ENCODE peak calls at places on chromosomes 4 and X, in ten cellular contexts. Y is coronary artery; X is astrocyte of the spinal cord; C is A549; P is cardiac fibroblast; H is fibroblast of lung; R is retinal pigment epithelial cell; A is sigmoid colon; S is OCI-LY7; D is CD8-positive, alpha-beta T cell. K is an unnamed sample.

GRCh38 chr4:139950568-139950967 is 203.4 kb downstream of the MAML3 start:
- DNase-seq in Y (no peak), X (peak), C (no peak), P (peak), H (no peak), R (no peak), A (no peak), S (no peak), D (no peak), K (peak)

GRCh38 chr4:39486221-39486804 is 27.5 kb downstream of the LIAS start:
- DNase-seq in Y (no peak), X (no peak), C (no peak), P (no peak), H (no peak), R (no peak), A (no peak), S (no peak), D (no peak), K (no peak)

GRCh38 chr4:112213091-112213490 is 18.5 kb upstream of the AP1AR start:
- DNase-seq in Y (no peak), X (no peak), C (no peak), P (no peak), H (no peak), R (no peak), A (no peak), S (peak), D (no peak), K (peak)

GRCh38 chr4:2296621-2297601 is 35.0 kb upstream of the MXD4 start:
- DNase-seq in Y (no peak), X (no peak), C (no peak), P (no peak), H (no peak), R (no peak), A (peak), S (peak), D (no peak), K (no peak)

GRCh38 chr4:25368315-25368714 is 8.7 kb upstream of the ANAPC4 start:
- DNase-seq in Y (no peak), X (no peak), C (no peak), P (peak), H (no peak), R (no peak), A (no peak), S (no peak), D (no peak), K (no peak)

GRCh38 chrX:39293203-39293602 is 491.9 kb downstream of the MID1IP1 start:
- DNase-seq in Y (no peak), X (no peak), C (no peak), P (no peak), H (no peak), R (no peak), A (no peak), S (no peak), D (no peak), K (no peak)

GRCh38 chr4:153530284-153530995 is 64.3 kb downstream of the TMEM131L start:
- DNase-seq in Y (no peak), X (no peak), C (no peak), P (no peak), H (no peak), R (no peak), A (no peak), S (no peak), D (no peak), K (no peak)

GRCh38 chr4:172547724-172548123 is 620.9 kb upstream of the GALNT7 start:
- DNase-seq in Y (no peak), X (no peak), C (no peak), P (no peak), H (no peak), R (no peak), A (no peak), S (peak), D (no peak), K (no peak)

GRCh38 chr4:63620271-63620670 is 789.0 kb downstream of the TECRL start:
- DNase-seq in Y (no peak), X (no peak), C (no peak), P (no peak), H (no peak), R (no peak), A (no peak), S (no peak), D (no peak), K (no peak)

GRCh38 chr4:156191382-156191781 is 237.7 kb upstream of the CTSO start:
- DNase-seq in Y (no peak), X (no peak), C (no peak), P (no peak), H (no peak), R (no peak), A (no peak), S (no peak), D (no peak), K (no peak)

GRCh38 chr4:73019462-73020047 is 50.0 kb downstream of the COX18 start:
- DNase-seq in Y (no peak), X (peak), C (peak), P (peak), H (peak), R (no peak), A (no peak), S (peak), D (no peak), K (peak)

GRCh38 chrX:12997898-12998687 is 23.2 kb downstream of the TMSB4X start:
- DNase-seq in Y (no peak), X (no peak), C (no peak), P (no peak), H (no peak), R (no peak), A (no peak), S (no peak), D (no peak), K (no peak)

GRCh38 chr4:13285336-13285735 is 198.8 kb downstream of the RAB28 start:
- DNase-seq in Y (no peak), X (no peak), C (no peak), P (no peak), H (no peak), R (no peak), A (no peak), S (no peak), D (no peak), K (peak)

GRCh38 chrX:9438950-9439494 is 25.8 kb upstream of the TBL1X start:
- DNase-seq in Y (no peak), X (no peak), C (no peak), P (no peak), H (no peak), R (no peak), A (no peak), S (no peak), D (no peak), K (no peak)
- H3K4me3 ChIP-seq in Y (no peak), X (no peak), C (no peak), P (no peak), H (no peak), R (no peak), A (no peak), S (no peak), D (no peak), K (no peak)

GRCh38 chrX:129956765-129957164 is 25.7 kb upstream of the BCORL1 start:
- DNase-seq in Y (no peak), X (no peak), C (no peak), P (no peak), H (no peak), R (no peak), A (no peak), S (no peak), D (no peak), K (no peak)

GRCh38 chrX:129956145-129956544 is 26.3 kb upstream of the BCORL1 start:
- DNase-seq in Y (no peak), X (no peak), C (no peak), P (no peak), H (no peak), R (no peak), A (no peak), S (no peak), D (no peak), K (no peak)

GRCh38 chrX:129955682-129956081 is 26.8 kb upstream of the BCORL1 start:
- DNase-seq in Y (no peak), X (no peak), C (no peak), P (no peak), H (no peak), R (no peak), A (no peak), S (no peak), D (no peak), K (no peak)

GRCh38 chrX:129958814-129959492 is 23.5 kb upstream of the BCORL1 start:
- DNase-seq in Y (no peak), X (no peak), C (no peak), P (no peak), H (peak), R (no peak), A (no peak), S (no peak), D (no peak), K (no peak)

DNA sequence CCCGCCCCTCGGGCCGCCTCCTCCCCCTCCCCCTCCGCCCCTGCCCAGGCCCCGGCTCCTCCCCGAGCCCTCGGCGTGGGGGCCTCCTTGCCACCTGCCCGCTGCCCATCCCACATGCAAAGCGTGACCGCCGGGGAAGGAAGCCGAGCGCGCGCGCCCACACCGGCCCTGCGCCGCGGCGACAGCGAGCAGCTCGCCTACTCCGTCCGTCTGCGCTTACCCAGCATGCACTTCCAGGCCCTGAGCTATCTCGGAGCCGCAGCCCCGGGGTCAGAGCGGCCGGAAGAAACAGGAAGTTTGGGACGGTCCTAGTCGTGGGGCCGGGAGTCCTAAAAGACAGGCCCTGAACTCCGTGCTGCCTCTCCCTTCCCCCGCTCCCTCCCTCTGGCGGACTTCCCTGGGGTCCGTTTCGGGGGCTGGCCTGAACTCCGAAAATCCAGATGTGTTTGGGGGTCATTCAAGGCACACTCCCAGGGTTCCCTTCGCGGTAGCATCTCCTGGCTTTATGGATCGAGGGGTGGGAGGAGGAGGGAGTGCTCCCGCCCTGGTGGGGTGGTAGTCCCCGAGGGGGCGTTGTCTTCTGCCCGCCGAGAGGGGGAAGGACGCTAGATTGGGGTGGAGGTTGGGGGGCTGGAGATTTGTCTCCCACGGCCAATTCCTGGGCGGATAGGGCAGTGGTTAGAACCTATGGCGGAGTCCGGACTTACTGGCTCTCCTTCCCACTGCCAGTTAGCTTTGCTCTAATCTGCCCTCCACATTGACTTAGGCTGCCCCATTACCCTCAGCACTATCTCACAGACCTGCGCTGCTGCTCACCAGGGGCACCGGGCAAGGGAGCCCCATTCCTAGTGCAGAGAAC is 25.0 kb upstream of the BCORL1 start:
- DNase-seq in Y (no peak), X (peak), C (peak), P (peak), H (peak), R (no peak), A (peak), S (peak), D (peak), K (peak)
- TF ChIP-seq CTCF in Y (no peak), X (no peak), C (no peak), P (no peak), H (no peak), R (no peak), A (no peak), S (no peak), D (no peak), K (no peak)

DNA sequence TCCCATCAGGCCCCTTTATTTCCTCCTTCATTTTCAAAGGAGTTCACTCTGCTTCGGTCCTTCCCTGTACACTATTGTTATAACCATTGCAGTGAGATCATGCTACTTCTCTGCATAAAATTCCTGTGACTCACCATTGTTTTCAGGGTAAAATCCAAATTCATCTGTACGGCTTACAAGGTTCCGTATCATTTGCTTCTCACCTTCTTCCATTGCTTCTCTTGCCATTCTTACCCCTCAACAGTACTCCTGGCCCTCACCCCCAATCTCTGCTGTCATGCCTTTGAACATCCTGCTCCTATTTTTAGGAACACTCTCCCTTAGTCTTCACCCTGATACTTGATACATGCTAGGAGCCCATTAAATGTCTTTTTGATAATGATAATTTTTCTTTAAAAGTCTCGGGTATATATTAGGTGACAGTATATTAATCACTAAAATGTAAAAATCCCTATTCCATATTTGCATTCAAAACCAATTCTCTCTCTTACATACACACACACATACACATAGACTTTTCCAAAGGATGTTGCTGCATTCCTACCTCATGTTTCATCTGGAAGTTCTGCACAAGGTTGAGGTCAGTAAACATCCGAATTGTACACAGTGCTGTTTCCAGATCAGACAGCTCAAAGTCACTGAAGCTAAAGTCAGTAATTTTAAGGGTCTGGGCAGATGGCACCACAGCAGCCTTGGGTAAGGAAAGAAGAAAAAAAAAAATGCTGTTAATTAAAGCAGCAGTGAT is 103.4 kb downstream of the PDE5A start:
- DNase-seq in Y (no peak), X (peak), C (no peak), P (peak), H (peak), R (peak), A (no peak), S (no peak), D (no peak), K (peak)
- H3K4me3 ChIP-seq in Y (no peak), X (peak), C (no peak), P (peak), H (peak), R (no peak), A (no peak), S (no peak), D (no peak), K (no peak)

GRCh38 chrX:22081475-22082092 is 49.5 kb downstream of the PHEX start:
- DNase-seq in Y (no peak), X (peak), C (no peak), P (peak), H (peak), R (no peak), A (peak), S (peak), D (peak), K (peak)
- TF ChIP-seq CTCF in Y (no peak), X (peak), C (peak), P (peak), H (peak), R (peak), A (peak), S (peak), D (peak), K (peak)

K was measured in AG10803.